ENCODE peak calls at places on chromosome X, in nine cellular contexts. H is GM23248; F is colonic mucosa; T is mammary epithelial cell; B is naive thymus-derived CD4-positive, alpha-beta T cell; D is tibial artery; E is tibial nerve; X is mesendoderm; Z is AG04450. U is an unnamed sample.

GRCh38 chrX:132169554-132169953 is 41.7 kb upstream of the FRMD7 start:
- DNase-seq in Z (no peak), X (no peak), T (no peak), D (no peak), B (no peak), F (no peak), E (no peak), H (no peak), U (no peak)

GRCh38 chrX:13357925-13358324 is 38.1 kb upstream of the ATXN3L start:
- DNase-seq in X (peak), Z (no peak), B (no peak), E (no peak), T (peak), D (no peak), H (no peak), F (no peak), U (no peak)

GRCh38 chrX:115940888-115941332 is 229.6 kb upstream of the AGTR2 start:
- DNase-seq in D (peak), F (peak), X (peak), E (no peak), B (no peak), Z (no peak), T (peak), H (peak), U (no peak)

GRCh38 chrX:106201502-106202178 is 33.5 kb downstream of the PWWP3B start:
- DNase-seq in D (no peak), H (no peak), E (no peak), T (no peak), B (no peak), F (no peak), Z (no peak), X (peak), U (no peak)

GRCh38 chrX:49278081-49278480 is 8.5 kb downstream of the PPP1R3F start:
- DNase-seq in F (no peak), H (no peak), Z (no peak), D (no peak), T (no peak), X (no peak), E (no peak), B (no peak), U (no peak)

GRCh38 chrX:49773993-49774392 is 55.1 kb upstream of the PAGE4 start:
- DNase-seq in F (no peak), Z (no peak), X (no peak), D (no peak), B (no peak), T (no peak), E (no peak), H (no peak), U (no peak)

GRCh38 chrX:137171626-137172025 is 137.8 kb upstream of the GPR101 start:
- DNase-seq in E (no peak), H (no peak), F (no peak), B (no peak), X (no peak), Z (no peak), T (no peak), D (no peak), U (no peak)

GRCh38 chrX:35664838-35665237 is 133.3 kb upstream of the MAGEB16 start:
- DNase-seq in T (no peak), E (no peak), X (no peak), H (no peak), Z (no peak), D (no peak), F (no peak), B (no peak), U (no peak)

GRCh38 chrX:41559662-41560061 is 112.5 kb downstream of the NYX start:
- DNase-seq in D (no peak), E (peak), F (no peak), Z (peak), X (no peak), T (no peak), H (peak), B (no peak), U (no peak)

GRCh38 chrX:74550295-74550802 is 64.1 kb downstream of the RLIM start:
- DNase-seq in Z (peak), X (peak), B (peak), T (peak), H (peak), D (peak), E (peak), F (peak), U (no peak)

GRCh38 chrX:47283015-47283771 is 50.4 kb downstream of the USP11 start:
- DNase-seq in B (no peak), E (peak), X (no peak), F (no peak), D (no peak), Z (no peak), T (peak), H (peak), U (no peak)

GRCh38 chrX:20527458-20528099 is 260.9 kb upstream of the RPS6KA3 start:
- DNase-seq in F (no peak), T (no peak), B (peak), Z (no peak), H (peak), X (no peak), D (no peak), E (peak), U (no peak)

GRCh38 chrX:123665197-123665596 is 67.7 kb downstream of the THOC2 start:
- DNase-seq in D (no peak), E (no peak), H (peak), X (no peak), F (no peak), Z (no peak), T (peak), B (no peak), U (peak)

GRCh38 chrX:115234220-115234557 is 293 bp upstream of the LRCH2 start:
- DNase-seq in X (no peak), H (no peak), D (no peak), B (no peak), F (no peak), E (no peak), T (no peak), Z (no peak), U (no peak)

GRCh38 chrX:141341341-141341740 is 99.0 kb upstream of the SPANXC start:
- DNase-seq in F (no peak), B (no peak), T (peak), X (no peak), H (peak), Z (peak), D (no peak), E (no peak), U (peak)

GRCh38 chrX:81120936-81121351 is 80.8 kb downstream of the HMGN5 start:
- DNase-seq in B (peak), H (peak), X (peak), T (peak), Z (no peak), F (peak), D (peak), E (peak), U (no peak)

GRCh38 chrX:17707731-17708130 is 29.6 kb upstream of the SCML1 start:
- DNase-seq in F (no peak), H (no peak), X (no peak), E (no peak), T (peak), Z (no peak), D (no peak), B (no peak), U (no peak)

GRCh38 chrX:86806786-86807185 is 658.5 kb downstream of the DACH2 start:
- DNase-seq in X (peak), B (no peak), E (no peak), Z (no peak), H (peak), F (no peak), D (no peak), T (peak), U (peak)

GRCh38 chrX:135086197-135086854 is 34.0 kb downstream of the ETDB start:
- DNase-seq in Z (peak), H (peak), T (peak), F (peak), E (peak), D (no peak), X (peak), B (peak), U (peak)

GRCh38 chrX:86002076-86002896 is 45.1 kb downstream of the CHM start:
- DNase-seq in B (peak), D (no peak), X (peak), H (no peak), T (peak), F (peak), E (no peak), Z (no peak), U (no peak)

GRCh38 chrX:110341189-110342035 is 17.2 kb upstream of the RTL9 start:
- DNase-seq in H (peak), Z (peak), X (peak), T (peak), D (no peak), B (no peak), E (no peak), F (no peak), U (no peak)

GRCh38 chrX:39261446-39262147 is 460.3 kb downstream of the MID1IP1 start:
- DNase-seq in T (peak), E (peak), B (peak), Z (no peak), X (peak), D (no peak), H (peak), F (no peak), U (peak)

GRCh38 chrX:135345328-135345645 is 36.0 kb downstream of the ETDC start:
- DNase-seq in F (peak), X (no peak), H (peak), B (no peak), E (peak), T (peak), Z (no peak), D (peak), U (no peak)

GRCh38 chrX:7412840-7413239 is 264.9 kb upstream of the PUDP start:
- DNase-seq in Z (no peak), E (no peak), F (no peak), H (no peak), B (no peak), X (no peak), D (no peak), T (no peak), U (no peak)

GRCh38 chrX:54891573-54891972 is 29.1 kb upstream of the TRO start:
- DNase-seq in T (peak), D (no peak), E (peak), Z (no peak), H (peak), F (peak), B (peak), X (peak), U (no peak)

GRCh38 chrX:15163131-15163530 is 106.8 kb downstream of the ASB9 start:
- DNase-seq in X (no peak), H (no peak), F (no peak), E (no peak), B (no peak), D (no peak), Z (no peak), T (no peak), U (no peak)

GRCh38 chrX:15157624-15158023 is 112.3 kb downstream of the ASB9 start:
- DNase-seq in E (no peak), B (no peak), Z (no peak), H (no peak), D (no peak), F (no peak), X (no peak), T (no peak), U (no peak)

GRCh38 chrX:15160558-15160957 is 109.3 kb downstream of the ASB9 start:
- DNase-seq in Z (no peak), X (no peak), D (no peak), T (no peak), F (no peak), B (no peak), E (no peak), H (no peak), U (no peak)

GRCh38 chrX:15158736-15159406 is 111.0 kb downstream of the ASB9 start:
- DNase-seq in X (no peak), F (no peak), D (no peak), Z (no peak), B (peak), H (peak), T (peak), E (no peak), U (no peak)

DNA sequence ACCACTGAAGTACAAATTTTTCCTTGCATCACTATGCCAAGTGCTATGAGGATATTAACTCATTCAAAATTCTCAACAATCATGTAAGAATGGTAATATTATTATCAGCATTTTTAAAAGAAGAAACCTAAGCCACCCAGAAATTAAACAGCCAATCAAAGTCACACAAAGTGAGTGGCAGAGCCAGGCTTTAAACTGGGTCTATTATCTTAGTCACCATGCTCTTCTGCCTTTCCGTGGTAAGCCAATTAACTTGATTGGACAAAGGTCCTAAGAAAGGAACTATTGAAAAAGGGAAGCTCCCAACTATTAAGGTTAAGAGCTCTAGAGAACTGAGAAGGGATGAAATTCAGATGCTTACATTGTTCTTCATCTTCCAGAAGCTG is 111.5 kb downstream of the ASB9 start:
- DNase-seq in B (no peak), H (no peak), X (no peak), F (no peak), T (no peak), E (no peak), D (no peak), Z (no peak), U (no peak)
- H3K4me3 ChIP-seq in B (peak), H (no peak), X (no peak), F (no peak), T (no peak), E (no peak), D (no peak), Z (no peak), U (no peak)

GRCh38 chrX:37685452-37686347 is at the start of gene XK:
- DNase-seq in D (peak), E (no peak), Z (no peak), B (peak), X (peak), T (peak), H (peak), F (peak), U (no peak)

GRCh38 chrX:37684426-37684825 is 1.2 kb upstream of the XK start:
- DNase-seq in H (no peak), B (no peak), F (no peak), T (no peak), Z (no peak), E (no peak), D (no peak), X (no peak), U (no peak)

GRCh38 chrX:37686348-37686736 is 751 bp downstream of the XK start:
- DNase-seq in E (no peak), B (no peak), Z (no peak), D (no peak), H (no peak), T (no peak), F (no peak), X (no peak), U (no peak)

GRCh38 chrX:37686979-37687378 is 1.4 kb downstream of the XK start:
- DNase-seq in B (no peak), H (no peak), E (no peak), X (no peak), T (no peak), Z (no peak), D (no peak), F (no peak), U (no peak)

GRCh38 chrX:37684918-37685317 is 673 bp upstream of the XK start:
- DNase-seq in Z (no peak), B (no peak), T (no peak), X (peak), D (no peak), E (no peak), H (no peak), F (no peak), U (no peak)
- H3K4me3 ChIP-seq in Z (no peak), B (no peak), T (no peak), X (no peak), D (peak), E (no peak), H (no peak), F (no peak), U (peak)

GRCh38 chrX:40471965-40472648 is 108.7 kb upstream of the ATP6AP2 start:
- DNase-seq in D (no peak), F (peak), E (peak), H (peak), Z (peak), X (peak), T (peak), B (peak), U (no peak)
- H3K4me3 ChIP-seq in D (no peak), F (no peak), E (no peak), H (no peak), Z (peak), X (no peak), T (no peak), B (no peak), U (no peak)

GRCh38 chrX:119226431-119226830 is 9.7 kb upstream of the PGRMC1 start:
- DNase-seq in E (no peak), F (no peak), Z (no peak), D (no peak), T (no peak), H (no peak), X (no peak), B (no peak), U (no peak)
- H3K4me3 ChIP-seq in E (no peak), F (no peak), Z (no peak), D (no peak), T (no peak), H (no peak), X (no peak), B (no peak), U (no peak)

GRCh38 chrX:9926002-9926401 is 41.2 kb upstream of the CLDN34 start:
- DNase-seq in D (no peak), X (no peak), Z (no peak), F (no peak), T (no peak), E (no peak), H (no peak), B (no peak), U (no peak)

GRCh38 chrX:9923357-9923756 is 43.8 kb upstream of the CLDN34 start:
- DNase-seq in H (no peak), T (no peak), D (no peak), F (no peak), Z (no peak), E (no peak), X (no peak), B (no peak), U (no peak)

GRCh38 chrX:9928083-9928482 is 39.1 kb upstream of the CLDN34 start:
- DNase-seq in B (no peak), H (no peak), T (no peak), Z (no peak), X (peak), E (no peak), D (no peak), F (no peak), U (no peak)

GRCh38 chrX:9927638-9928037 is 39.5 kb upstream of the CLDN34 start:
- DNase-seq in X (peak), F (no peak), Z (no peak), E (no peak), D (no peak), H (no peak), B (no peak), T (no peak), U (no peak)
- H3K4me3 ChIP-seq in X (no peak), F (no peak), Z (no peak), E (no peak), D (no peak), H (no peak), B (no peak), T (no peak), U (no peak)

GRCh38 chrX:33721927-33722326 is 410.2 kb downstream of the FAM47A start:
- DNase-seq in B (no peak), E (no peak), H (no peak), T (no peak), X (no peak), Z (no peak), D (no peak), F (no peak), U (no peak)

GRCh38 chrX:33725556-33726232 is 406.4 kb downstream of the FAM47A start:
- DNase-seq in D (no peak), F (no peak), B (no peak), E (no peak), H (no peak), T (peak), X (peak), Z (no peak), U (no peak)

GRCh38 chrX:33726281-33727160 is 405.6 kb downstream of the FAM47A start:
- DNase-seq in F (no peak), Z (no peak), H (no peak), E (no peak), B (no peak), D (peak), X (no peak), T (no peak), U (no peak)
- H3K4me3 ChIP-seq in F (no peak), Z (no peak), H (no peak), E (no peak), B (no peak), D (peak), X (peak), T (no peak), U (no peak)

U was measured in Panc1.